ENCODE peak calls at places on chromosomes 5 and 9, in four cellular contexts. One of them, this sample, is unnamed.

GRCh38 chr5:88979244-88979643 is 96.3 kb upstream of the MEF2C start:
- DNase-seq in SK-N-DZ: no peak
- DNase-seq in fibroblast of the aortic adventitia: peak
- DNase-seq in GM12864: peak
- DNase-seq in this sample: no peak

GRCh38 chr5:132013006-132013689 is 1.7 kb upstream of the ACSL6 start:
- DNase-seq in SK-N-DZ: no peak
- DNase-seq in fibroblast of the aortic adventitia: no peak
- DNase-seq in GM12864: no peak
- DNase-seq in this sample: no peak

GRCh38 chr9:115202960-115203751 is 85.2 kb upstream of the TNC start:
- DNase-seq in SK-N-DZ: no peak
- DNase-seq in fibroblast of the aortic adventitia: peak
- DNase-seq in GM12864: no peak
- DNase-seq in this sample: no peak

GRCh38 chr5:138033275-138033808 is 463 bp upstream of the FAM13B start:
- DNase-seq in SK-N-DZ: no peak
- DNase-seq in fibroblast of the aortic adventitia: no peak
- DNase-seq in GM12864: no peak
- DNase-seq in this sample: no peak

GRCh38 chr9:97632406-97632991 is 669 bp downstream of the TSTD2 start:
- DNase-seq in SK-N-DZ: peak
- DNase-seq in fibroblast of the aortic adventitia: peak
- DNase-seq in GM12864: peak
- DNase-seq in this sample: peak

GRCh38 chr5:62199792-62200716 is 106.0 kb upstream of the KIF2A start:
- DNase-seq in SK-N-DZ: no peak
- DNase-seq in fibroblast of the aortic adventitia: no peak
- DNase-seq in GM12864: no peak
- DNase-seq in this sample: no peak

GRCh38 chr5:135041726-135042125 is 7.7 kb upstream of the PITX1 start:
- DNase-seq in SK-N-DZ: no peak
- DNase-seq in fibroblast of the aortic adventitia: no peak
- DNase-seq in GM12864: no peak
- DNase-seq in this sample: no peak

GRCh38 chr5:126454081-126454480 is 30.9 kb downstream of the GRAMD2B start:
- DNase-seq in SK-N-DZ: no peak
- DNase-seq in fibroblast of the aortic adventitia: no peak
- DNase-seq in GM12864: no peak
- DNase-seq in this sample: no peak

GRCh38 chr9:97046228-97046627 is 7.3 kb upstream of the CTSV start:
- DNase-seq in SK-N-DZ: no peak
- DNase-seq in fibroblast of the aortic adventitia: peak
- DNase-seq in GM12864: no peak
- DNase-seq in this sample: no peak

GRCh38 chr5:113612060-113612496 is 98.6 kb downstream of the YTHDC2 start:
- DNase-seq in SK-N-DZ: peak
- DNase-seq in fibroblast of the aortic adventitia: peak
- DNase-seq in GM12864: no peak
- DNase-seq in this sample: no peak